ENCODE peak calls at places on chromosomes 13 and 19, in seven cellular contexts. A, N, M, U, E, P and D are unnamed samples.

GRCh38 chr13:98528663-98529064 is 48.2 kb downstream of the STK24 start:
- DNase-seq in M (no peak), N (no peak), P (no peak), U (peak), A (no peak), E (no peak), D (no peak)

GRCh38 chr13:48551329-48551728 is 18.4 kb upstream of the RCBTB2 start:
- DNase-seq in P (no peak), E (no peak), A (no peak), N (no peak), M (no peak), U (no peak), D (no peak)

GRCh38 chr13:106145997-106146864 is 389.2 kb downstream of the EFNB2 start:
- DNase-seq in N (no peak), E (no peak), P (no peak), U (peak), A (no peak), M (no peak), D (no peak)

GRCh38 chr13:39501711-39502324 is 101.2 kb downstream of the LHFPL6 start:
- DNase-seq in E (no peak), U (no peak), M (no peak), P (no peak), N (no peak), A (no peak), D (no peak)

GRCh38 chr13:38223093-38223492 is 126.6 kb upstream of the UFM1 start:
- DNase-seq in N (no peak), U (peak), E (no peak), M (no peak), P (no peak), A (peak), D (no peak)

GRCh38 chr19:41821003-41821735 is 23.3 kb downstream of the LYPD4 start:
- DNase-seq in M (peak), N (no peak), U (peak), E (no peak), A (peak), P (peak), D (no peak)

GRCh38 chr19:33291623-33292534 is 10.5 kb downstream of the CEBPA start:
- DNase-seq in M (no peak), P (no peak), E (no peak), N (no peak), A (no peak), U (no peak), D (no peak)

GRCh38 chr19:39197808-39198207 is 1.0 kb downstream of the NCCRP1 start:
- DNase-seq in P (no peak), E (no peak), A (peak), N (no peak), M (no peak), U (peak), D (no peak)

GRCh38 chr19:11693505-11694499 is 44.9 kb downstream of the ZNF823 start:
- DNase-seq in E (no peak), N (peak), U (peak), P (no peak), A (peak), M (peak), D (peak)

GRCh38 chr19:42176990-42177685 is 40.3 kb downstream of the DEDD2 start:
- DNase-seq in U (peak), P (peak), E (peak), N (peak), A (peak), M (peak), D (peak)

GRCh38 chr13:52600666-52601065 is 41.6 kb upstream of the HNRNPA1L2 start:
- DNase-seq in U (no peak), N (no peak), E (no peak), P (no peak), M (no peak), A (no peak), D (no peak)

GRCh38 chr19:16566161-16566560 is 6.1 kb downstream of the SLC35E1 start:
- DNase-seq in M (no peak), N (no peak), E (peak), U (no peak), A (no peak), P (no peak), D (no peak)

GRCh38 chr13:33229446-33230177 is 55.9 kb downstream of the STARD13 start:
- DNase-seq in A (no peak), N (no peak), E (no peak), U (no peak), M (no peak), P (no peak), D (no peak)

GRCh38 chr13:51623473-51623872 is 39.2 kb downstream of the WDFY2 start:
- DNase-seq in U (no peak), A (no peak), P (no peak), M (no peak), E (no peak), N (no peak), D (no peak)

GRCh38 chr19:2255982-2256685 is at the start of gene JSRP1:
- DNase-seq in N (no peak), M (no peak), P (no peak), A (no peak), U (no peak), E (no peak), D (no peak)

GRCh38 chr13:41413907-41414306 is 43.4 kb upstream of the RGCC start:
- DNase-seq in P (no peak), A (no peak), U (no peak), N (no peak), M (no peak), E (no peak), D (no peak)

GRCh38 chr19:16497042-16497441 is 848 bp downstream of the C19orf44 start:
- DNase-seq in U (no peak), M (no peak), A (no peak), E (no peak), N (no peak), P (no peak), D (no peak)

GRCh38 chr13:112346173-112346898 is 29.8 kb upstream of the SPACA7 start:
- DNase-seq in E (no peak), M (peak), U (no peak), N (no peak), P (no peak), A (no peak), D (no peak)